ENCODE peak calls at places on chromosomes 13 and 19, in ten cellular contexts. One of them, this sample, is unnamed.

GRCh38 chr19:54158812-54159351 is 639 bp downstream of the LENG1 start:
- DNase-seq in activated naive CD8-positive, alpha-beta T cell treated with anti-CD3 and anti-CD28 coated beads, Interleukin-2, amount 50 U/mL, for 16 hours: no peak
- DNase-seq in ACHN: no peak
- DNase-seq in IMR-90: peak
- DNase-seq in NCI-H1436: no peak
- DNase-seq in NCI-H1105 treated with DMSO at 0.1 percent for 48 hours: no peak
- DNase-seq in HS-27A: no peak
- DNase-seq in activated T-cell treated with anti-CD3 and anti-CD28 coated beads, Interleukin-2, amount 50 U/mL, for 72 hours: peak
- DNase-seq in KG1: peak
- DNase-seq in SJSA1: no peak
- DNase-seq in this sample: peak

GRCh38 chr13:79679334-79679733 is 198.4 kb downstream of the NDFIP2 start:
- DNase-seq in IMR-90: peak
- DNase-seq in ACHN: peak
- DNase-seq in activated naive CD8-positive, alpha-beta T cell treated with anti-CD3 and anti-CD28 coated beads, Interleukin-2, amount 50 U/mL, for 16 hours: no peak
- DNase-seq in NCI-H1105 treated with DMSO at 0.1 percent for 48 hours: peak
- DNase-seq in NCI-H1436: peak
- DNase-seq in KG1: peak
- DNase-seq in HS-27A: no peak
- DNase-seq in SJSA1: peak
- DNase-seq in activated T-cell treated with anti-CD3 and anti-CD28 coated beads, Interleukin-2, amount 50 U/mL, for 72 hours: peak
- DNase-seq in this sample: peak

GRCh38 chr19:35846038-35846668 is 6.2 kb downstream of the NPHS1 start:
- DNase-seq in SJSA1: no peak
- DNase-seq in KG1: no peak
- DNase-seq in NCI-H1436: no peak
- DNase-seq in activated T-cell treated with anti-CD3 and anti-CD28 coated beads, Interleukin-2, amount 50 U/mL, for 72 hours: no peak
- DNase-seq in activated naive CD8-positive, alpha-beta T cell treated with anti-CD3 and anti-CD28 coated beads, Interleukin-2, amount 50 U/mL, for 16 hours: no peak
- DNase-seq in HS-27A: no peak
- DNase-seq in ACHN: no peak
- DNase-seq in IMR-90: no peak
- DNase-seq in NCI-H1105 treated with DMSO at 0.1 percent for 48 hours: peak
- DNase-seq in this sample: no peak

GRCh38 chr13:73090116-73090811 is 31.5 kb downstream of the KLF5 start:
- DNase-seq in HS-27A: peak
- DNase-seq in NCI-H1436: peak
- DNase-seq in ACHN: peak
- DNase-seq in activated T-cell treated with anti-CD3 and anti-CD28 coated beads, Interleukin-2, amount 50 U/mL, for 72 hours: peak
- DNase-seq in NCI-H1105 treated with DMSO at 0.1 percent for 48 hours: no peak
- DNase-seq in activated naive CD8-positive, alpha-beta T cell treated with anti-CD3 and anti-CD28 coated beads, Interleukin-2, amount 50 U/mL, for 16 hours: no peak
- DNase-seq in SJSA1: peak
- DNase-seq in IMR-90: peak
- DNase-seq in KG1: no peak
- DNase-seq in this sample: peak

GRCh38 chr19:38417544-38418506 is 8.2 kb downstream of the RASGRP4 start:
- DNase-seq in KG1: no peak
- DNase-seq in ACHN: peak
- DNase-seq in activated naive CD8-positive, alpha-beta T cell treated with anti-CD3 and anti-CD28 coated beads, Interleukin-2, amount 50 U/mL, for 16 hours: no peak
- DNase-seq in NCI-H1436: no peak
- DNase-seq in HS-27A: no peak
- DNase-seq in IMR-90: no peak
- DNase-seq in NCI-H1105 treated with DMSO at 0.1 percent for 48 hours: peak
- DNase-seq in activated T-cell treated with anti-CD3 and anti-CD28 coated beads, Interleukin-2, amount 50 U/mL, for 72 hours: peak
- DNase-seq in SJSA1: no peak
- DNase-seq in this sample: no peak

GRCh38 chr13:108609353-108609752 is 20.1 kb upstream of the MYO16 start:
- DNase-seq in KG1: no peak
- DNase-seq in NCI-H1436: no peak
- DNase-seq in HS-27A: no peak
- DNase-seq in IMR-90: peak
- DNase-seq in activated naive CD8-positive, alpha-beta T cell treated with anti-CD3 and anti-CD28 coated beads, Interleukin-2, amount 50 U/mL, for 16 hours: no peak
- DNase-seq in NCI-H1105 treated with DMSO at 0.1 percent for 48 hours: peak
- DNase-seq in activated T-cell treated with anti-CD3 and anti-CD28 coated beads, Interleukin-2, amount 50 U/mL, for 72 hours: no peak
- DNase-seq in SJSA1: no peak
- DNase-seq in ACHN: peak
- DNase-seq in this sample: peak

GRCh38 chr13:113476811-113477210 is 13.7 kb downstream of the DCUN1D2 start:
- DNase-seq in SJSA1: no peak
- DNase-seq in KG1: no peak
- DNase-seq in activated T-cell treated with anti-CD3 and anti-CD28 coated beads, Interleukin-2, amount 50 U/mL, for 72 hours: no peak
- DNase-seq in NCI-H1105 treated with DMSO at 0.1 percent for 48 hours: no peak
- DNase-seq in ACHN: no peak
- DNase-seq in activated naive CD8-positive, alpha-beta T cell treated with anti-CD3 and anti-CD28 coated beads, Interleukin-2, amount 50 U/mL, for 16 hours: no peak
- DNase-seq in IMR-90: no peak
- DNase-seq in NCI-H1436: no peak
- DNase-seq in HS-27A: no peak
- DNase-seq in this sample: no peak

GRCh38 chr19:2540646-2541454 is 64.9 kb downstream of the GADD45B start:
- DNase-seq in NCI-H1105 treated with DMSO at 0.1 percent for 48 hours: no peak
- DNase-seq in HS-27A: peak
- DNase-seq in activated T-cell treated with anti-CD3 and anti-CD28 coated beads, Interleukin-2, amount 50 U/mL, for 72 hours: no peak
- DNase-seq in IMR-90: peak
- DNase-seq in KG1: no peak
- DNase-seq in SJSA1: peak
- DNase-seq in activated naive CD8-positive, alpha-beta T cell treated with anti-CD3 and anti-CD28 coated beads, Interleukin-2, amount 50 U/mL, for 16 hours: no peak
- DNase-seq in ACHN: peak
- DNase-seq in NCI-H1436: no peak
- DNase-seq in this sample: peak

GRCh38 chr13:51797664-51798488 is 6.1 kb downstream of the DHRS12 start:
- DNase-seq in IMR-90: peak
- DNase-seq in NCI-H1436: peak
- DNase-seq in SJSA1: no peak
- DNase-seq in activated naive CD8-positive, alpha-beta T cell treated with anti-CD3 and anti-CD28 coated beads, Interleukin-2, amount 50 U/mL, for 16 hours: no peak
- DNase-seq in NCI-H1105 treated with DMSO at 0.1 percent for 48 hours: peak
- DNase-seq in HS-27A: no peak
- DNase-seq in ACHN: peak
- DNase-seq in activated T-cell treated with anti-CD3 and anti-CD28 coated beads, Interleukin-2, amount 50 U/mL, for 72 hours: peak
- DNase-seq in KG1: peak
- DNase-seq in this sample: peak

GRCh38 chr19:44005968-44006367 is 3.2 kb downstream of the ZNF230 start:
- DNase-seq in NCI-H1105 treated with DMSO at 0.1 percent for 48 hours: no peak
- DNase-seq in KG1: no peak
- DNase-seq in IMR-90: peak
- DNase-seq in ACHN: no peak
- DNase-seq in activated T-cell treated with anti-CD3 and anti-CD28 coated beads, Interleukin-2, amount 50 U/mL, for 72 hours: no peak
- DNase-seq in NCI-H1436: no peak
- DNase-seq in activated naive CD8-positive, alpha-beta T cell treated with anti-CD3 and anti-CD28 coated beads, Interleukin-2, amount 50 U/mL, for 16 hours: no peak
- DNase-seq in HS-27A: no peak
- DNase-seq in SJSA1: no peak
- DNase-seq in this sample: no peak

GRCh38 chr19:18738961-18739690 is 52.0 kb downstream of the COMP start:
- DNase-seq in activated T-cell treated with anti-CD3 and anti-CD28 coated beads, Interleukin-2, amount 50 U/mL, for 72 hours: no peak
- DNase-seq in IMR-90: no peak
- DNase-seq in ACHN: no peak
- DNase-seq in HS-27A: no peak
- DNase-seq in KG1: no peak
- DNase-seq in NCI-H1105 treated with DMSO at 0.1 percent for 48 hours: no peak
- DNase-seq in SJSA1: no peak
- DNase-seq in NCI-H1436: no peak
- DNase-seq in activated naive CD8-positive, alpha-beta T cell treated with anti-CD3 and anti-CD28 coated beads, Interleukin-2, amount 50 U/mL, for 16 hours: no peak
- DNase-seq in this sample: no peak

GRCh38 chr13:23707674-23708073 is 137.5 kb downstream of the TNFRSF19 start:
- DNase-seq in SJSA1: no peak
- DNase-seq in activated naive CD8-positive, alpha-beta T cell treated with anti-CD3 and anti-CD28 coated beads, Interleukin-2, amount 50 U/mL, for 16 hours: no peak
- DNase-seq in NCI-H1436: no peak
- DNase-seq in ACHN: peak
- DNase-seq in IMR-90: peak
- DNase-seq in NCI-H1105 treated with DMSO at 0.1 percent for 48 hours: no peak
- DNase-seq in KG1: no peak
- DNase-seq in HS-27A: no peak
- DNase-seq in activated T-cell treated with anti-CD3 and anti-CD28 coated beads, Interleukin-2, amount 50 U/mL, for 72 hours: no peak
- DNase-seq in this sample: peak

GRCh38 chr13:100588350-100589177 is at the start of gene GGACT:
- DNase-seq in NCI-H1436: peak
- DNase-seq in activated naive CD8-positive, alpha-beta T cell treated with anti-CD3 and anti-CD28 coated beads, Interleukin-2, amount 50 U/mL, for 16 hours: peak
- DNase-seq in HS-27A: no peak
- DNase-seq in activated T-cell treated with anti-CD3 and anti-CD28 coated beads, Interleukin-2, amount 50 U/mL, for 72 hours: peak
- DNase-seq in KG1: peak
- DNase-seq in NCI-H1105 treated with DMSO at 0.1 percent for 48 hours: no peak
- DNase-seq in SJSA1: peak
- DNase-seq in IMR-90: peak
- DNase-seq in ACHN: peak
- DNase-seq in this sample: peak

GRCh38 chr13:51221674-51222509 is at the start of gene FAM124A:
- DNase-seq in activated naive CD8-positive, alpha-beta T cell treated with anti-CD3 and anti-CD28 coated beads, Interleukin-2, amount 50 U/mL, for 16 hours: peak
- DNase-seq in activated T-cell treated with anti-CD3 and anti-CD28 coated beads, Interleukin-2, amount 50 U/mL, for 72 hours: peak
- DNase-seq in HS-27A: no peak
- DNase-seq in ACHN: peak
- DNase-seq in KG1: peak
- DNase-seq in IMR-90: peak
- DNase-seq in NCI-H1436: peak
- DNase-seq in SJSA1: no peak
- DNase-seq in NCI-H1105 treated with DMSO at 0.1 percent for 48 hours: peak
- DNase-seq in this sample: peak

GRCh38 chr19:57068326-57068725 is 51.5 kb upstream of the USP29 start:
- DNase-seq in IMR-90: no peak
- DNase-seq in SJSA1: no peak
- DNase-seq in HS-27A: no peak
- DNase-seq in KG1: no peak
- DNase-seq in ACHN: no peak
- DNase-seq in activated T-cell treated with anti-CD3 and anti-CD28 coated beads, Interleukin-2, amount 50 U/mL, for 72 hours: no peak
- DNase-seq in activated naive CD8-positive, alpha-beta T cell treated with anti-CD3 and anti-CD28 coated beads, Interleukin-2, amount 50 U/mL, for 16 hours: no peak
- DNase-seq in NCI-H1436: no peak
- DNase-seq in NCI-H1105 treated with DMSO at 0.1 percent for 48 hours: no peak
- DNase-seq in this sample: no peak

GRCh38 chr19:6737873-6738725 is 719 bp upstream of the GPR108 start:
- DNase-seq in IMR-90: peak
- DNase-seq in ACHN: peak
- DNase-seq in SJSA1: peak
- DNase-seq in activated T-cell treated with anti-CD3 and anti-CD28 coated beads, Interleukin-2, amount 50 U/mL, for 72 hours: peak
- DNase-seq in activated naive CD8-positive, alpha-beta T cell treated with anti-CD3 and anti-CD28 coated beads, Interleukin-2, amount 50 U/mL, for 16 hours: peak
- DNase-seq in HS-27A: no peak
- DNase-seq in KG1: peak
- DNase-seq in NCI-H1105 treated with DMSO at 0.1 percent for 48 hours: peak
- DNase-seq in NCI-H1436: peak
- DNase-seq in this sample: peak

GRCh38 chr19:45152504-45153338 is 8.1 kb downstream of the NKPD1 start:
- DNase-seq in HS-27A: no peak
- DNase-seq in NCI-H1436: no peak
- DNase-seq in NCI-H1105 treated with DMSO at 0.1 percent for 48 hours: peak
- DNase-seq in activated T-cell treated with anti-CD3 and anti-CD28 coated beads, Interleukin-2, amount 50 U/mL, for 72 hours: peak
- DNase-seq in KG1: no peak
- DNase-seq in activated naive CD8-positive, alpha-beta T cell treated with anti-CD3 and anti-CD28 coated beads, Interleukin-2, amount 50 U/mL, for 16 hours: no peak
- DNase-seq in IMR-90: peak
- DNase-seq in SJSA1: peak
- DNase-seq in ACHN: no peak
- DNase-seq in this sample: peak

GRCh38 chr13:18236528-18236815 is 945.2 kb downstream of the TUBA3C start:
- DNase-seq in NCI-H1436: no peak
- DNase-seq in NCI-H1105 treated with DMSO at 0.1 percent for 48 hours: no peak
- DNase-seq in activated naive CD8-positive, alpha-beta T cell treated with anti-CD3 and anti-CD28 coated beads, Interleukin-2, amount 50 U/mL, for 16 hours: no peak
- DNase-seq in ACHN: no peak
- DNase-seq in HS-27A: no peak
- DNase-seq in activated T-cell treated with anti-CD3 and anti-CD28 coated beads, Interleukin-2, amount 50 U/mL, for 72 hours: no peak
- DNase-seq in SJSA1: no peak
- DNase-seq in IMR-90: no peak
- DNase-seq in KG1: no peak
- DNase-seq in this sample: no peak

GRCh38 chr13:93270769-93271753 is 44.5 kb downstream of the GPC6 start:
- DNase-seq in ACHN: peak
- DNase-seq in KG1: no peak
- DNase-seq in activated naive CD8-positive, alpha-beta T cell treated with anti-CD3 and anti-CD28 coated beads, Interleukin-2, amount 50 U/mL, for 16 hours: no peak
- DNase-seq in IMR-90: peak
- DNase-seq in HS-27A: no peak
- DNase-seq in NCI-H1105 treated with DMSO at 0.1 percent for 48 hours: peak
- DNase-seq in activated T-cell treated with anti-CD3 and anti-CD28 coated beads, Interleukin-2, amount 50 U/mL, for 72 hours: no peak
- DNase-seq in SJSA1: no peak
- DNase-seq in NCI-H1436: no peak
- DNase-seq in this sample: no peak

GRCh38 chr13:40175639-40176038 is 490.8 kb downstream of the FOXO1 start:
- DNase-seq in HS-27A: no peak
- DNase-seq in KG1: no peak
- DNase-seq in NCI-H1105 treated with DMSO at 0.1 percent for 48 hours: no peak
- DNase-seq in activated naive CD8-positive, alpha-beta T cell treated with anti-CD3 and anti-CD28 coated beads, Interleukin-2, amount 50 U/mL, for 16 hours: no peak
- DNase-seq in IMR-90: no peak
- DNase-seq in SJSA1: no peak
- DNase-seq in NCI-H1436: no peak
- DNase-seq in activated T-cell treated with anti-CD3 and anti-CD28 coated beads, Interleukin-2, amount 50 U/mL, for 72 hours: no peak
- DNase-seq in ACHN: no peak
- DNase-seq in this sample: no peak

GRCh38 chr19:30862876-30863275 is 486.4 kb downstream of the TSHZ3 start:
- DNase-seq in ACHN: no peak
- DNase-seq in HS-27A: no peak
- DNase-seq in KG1: no peak
- DNase-seq in NCI-H1436: no peak
- DNase-seq in IMR-90: no peak
- DNase-seq in NCI-H1105 treated with DMSO at 0.1 percent for 48 hours: no peak
- DNase-seq in activated naive CD8-positive, alpha-beta T cell treated with anti-CD3 and anti-CD28 coated beads, Interleukin-2, amount 50 U/mL, for 16 hours: no peak
- DNase-seq in SJSA1: peak
- DNase-seq in activated T-cell treated with anti-CD3 and anti-CD28 coated beads, Interleukin-2, amount 50 U/mL, for 72 hours: no peak
- DNase-seq in this sample: no peak

GRCh38 chr13:111177803-111178389 is 62.8 kb downstream of the ARHGEF7 start:
- DNase-seq in ACHN: no peak
- DNase-seq in IMR-90: peak
- DNase-seq in NCI-H1436: no peak
- DNase-seq in HS-27A: no peak
- DNase-seq in activated naive CD8-positive, alpha-beta T cell treated with anti-CD3 and anti-CD28 coated beads, Interleukin-2, amount 50 U/mL, for 16 hours: no peak
- DNase-seq in SJSA1: no peak
- DNase-seq in activated T-cell treated with anti-CD3 and anti-CD28 coated beads, Interleukin-2, amount 50 U/mL, for 72 hours: no peak
- DNase-seq in KG1: no peak
- DNase-seq in NCI-H1105 treated with DMSO at 0.1 percent for 48 hours: no peak
- DNase-seq in this sample: peak

GRCh38 chr19:8334458-8335342 is 8.4 kb downstream of the KANK3 start:
- DNase-seq in NCI-H1436: no peak
- DNase-seq in ACHN: peak
- DNase-seq in KG1: no peak
- DNase-seq in HS-27A: no peak
- DNase-seq in activated naive CD8-positive, alpha-beta T cell treated with anti-CD3 and anti-CD28 coated beads, Interleukin-2, amount 50 U/mL, for 16 hours: no peak
- DNase-seq in NCI-H1105 treated with DMSO at 0.1 percent for 48 hours: peak
- DNase-seq in activated T-cell treated with anti-CD3 and anti-CD28 coated beads, Interleukin-2, amount 50 U/mL, for 72 hours: peak
- DNase-seq in SJSA1: no peak
- DNase-seq in IMR-90: peak
- DNase-seq in this sample: no peak

GRCh38 chr13:31629085-31629785 is 110.1 kb upstream of the RXFP2 start:
- DNase-seq in NCI-H1436: no peak
- DNase-seq in ACHN: no peak
- DNase-seq in activated naive CD8-positive, alpha-beta T cell treated with anti-CD3 and anti-CD28 coated beads, Interleukin-2, amount 50 U/mL, for 16 hours: no peak
- DNase-seq in SJSA1: no peak
- DNase-seq in KG1: no peak
- DNase-seq in HS-27A: no peak
- DNase-seq in activated T-cell treated with anti-CD3 and anti-CD28 coated beads, Interleukin-2, amount 50 U/mL, for 72 hours: no peak
- DNase-seq in IMR-90: peak
- DNase-seq in NCI-H1105 treated with DMSO at 0.1 percent for 48 hours: no peak
- DNase-seq in this sample: peak

GRCh38 chr13:39597828-39598227 is 5.2 kb downstream of the LHFPL6 start:
- DNase-seq in ACHN: no peak
- DNase-seq in KG1: no peak
- DNase-seq in NCI-H1105 treated with DMSO at 0.1 percent for 48 hours: no peak
- DNase-seq in activated T-cell treated with anti-CD3 and anti-CD28 coated beads, Interleukin-2, amount 50 U/mL, for 72 hours: no peak
- DNase-seq in NCI-H1436: no peak
- DNase-seq in SJSA1: no peak
- DNase-seq in IMR-90: peak
- DNase-seq in activated naive CD8-positive, alpha-beta T cell treated with anti-CD3 and anti-CD28 coated beads, Interleukin-2, amount 50 U/mL, for 16 hours: no peak
- DNase-seq in HS-27A: no peak
- DNase-seq in this sample: peak

GRCh38 chr19:1650627-1651009 is 1.8 kb downstream of the TCF3 start:
- DNase-seq in KG1: no peak
- DNase-seq in ACHN: no peak
- DNase-seq in NCI-H1436: no peak
- DNase-seq in IMR-90: peak
- DNase-seq in activated T-cell treated with anti-CD3 and anti-CD28 coated beads, Interleukin-2, amount 50 U/mL, for 72 hours: no peak
- DNase-seq in activated naive CD8-positive, alpha-beta T cell treated with anti-CD3 and anti-CD28 coated beads, Interleukin-2, amount 50 U/mL, for 16 hours: no peak
- DNase-seq in NCI-H1105 treated with DMSO at 0.1 percent for 48 hours: no peak
- DNase-seq in HS-27A: no peak
- DNase-seq in SJSA1: no peak
- DNase-seq in this sample: peak

GRCh38 chr13:22451345-22451744 is 729.4 kb upstream of the SGCG start:
- DNase-seq in NCI-H1436: no peak
- DNase-seq in IMR-90: no peak
- DNase-seq in activated naive CD8-positive, alpha-beta T cell treated with anti-CD3 and anti-CD28 coated beads, Interleukin-2, amount 50 U/mL, for 16 hours: no peak
- DNase-seq in NCI-H1105 treated with DMSO at 0.1 percent for 48 hours: peak
- DNase-seq in HS-27A: no peak
- DNase-seq in activated T-cell treated with anti-CD3 and anti-CD28 coated beads, Interleukin-2, amount 50 U/mL, for 72 hours: no peak
- DNase-seq in ACHN: no peak
- DNase-seq in KG1: no peak
- DNase-seq in SJSA1: no peak
- DNase-seq in this sample: no peak

GRCh38 chr13:51500687-51501086 is 47.9 kb upstream of the INTS6 start:
- DNase-seq in KG1: no peak
- DNase-seq in activated T-cell treated with anti-CD3 and anti-CD28 coated beads, Interleukin-2, amount 50 U/mL, for 72 hours: no peak
- DNase-seq in NCI-H1436: no peak
- DNase-seq in NCI-H1105 treated with DMSO at 0.1 percent for 48 hours: no peak
- DNase-seq in HS-27A: no peak
- DNase-seq in SJSA1: no peak
- DNase-seq in activated naive CD8-positive, alpha-beta T cell treated with anti-CD3 and anti-CD28 coated beads, Interleukin-2, amount 50 U/mL, for 16 hours: no peak
- DNase-seq in IMR-90: no peak
- DNase-seq in ACHN: no peak
- DNase-seq in this sample: no peak

This sample was measured in lung microvascular endothelial cell.